ENCODE peak calls at places on chromosomes 4 and X, in eight cellular contexts. F is dorsolateral prefrontal cortex; Z is CD4-positive, alpha-beta T cell; K is A549; Q is fibroblast of the aortic adventitia; U is thoracic aorta; M is heart right ventricle; J is GM20000. T is an unnamed sample.

GRCh38 chr4:3709846-3710441 is 56.2 kb upstream of the ADRA2C start:
- DNase-seq in F (peak; percentile 29), Z (no peak), K (no peak), Q (no peak), U (no peak), M (no peak), J (no peak), T (no peak)

GRCh38 chrX:47250017-47250347 is 17.2 kb downstream of the USP11 start:
- DNase-seq in F (no peak), Z (no peak), K (no peak), Q (no peak), U (no peak), M (no peak), J (no peak), T (no peak)

GRCh38 chr4:150130953-150131352 is 52.7 kb downstream of the DCLK2 start:
- DNase-seq in F (no peak), Z (no peak), K (no peak), Q (peak; percentile 94), U (no peak), M (no peak), J (no peak), T (no peak)

GRCh38 chr4:143700420-143701352 is at the start of gene FREM3:
- DNase-seq in F (peak; percentile 44), Z (no peak), K (no peak), Q (no peak), U (no peak), M (no peak), J (no peak), T (peak; percentile 21)

GRCh38 chr4:6732441-6733357 is 16.7 kb downstream of the BLOC1S4 start:
- DNase-seq in F (peak; percentile 81), Z (no peak), K (peak; percentile 89), Q (peak; percentile 93), U (no peak), M (peak; percentile 62), J (no peak), T (no peak)

GRCh38 chr4:1784789-1785591 is 8.1 kb upstream of the FGFR3 start:
- DNase-seq in F (no peak), Z (no peak), K (no peak), Q (no peak), U (no peak), M (peak; percentile 51), J (no peak), T (no peak)

GRCh38 chr4:20832821-20833220 is 132.6 kb downstream of the PACRGL start:
- DNase-seq in F (no peak), Z (no peak), K (no peak), Q (peak; percentile 23), U (no peak), M (no peak), J (no peak), T (no peak)

GRCh38 chr4:156781852-156782251 is 189.7 kb downstream of the PDGFC start:
- DNase-seq in F (no peak), Z (no peak), K (peak; percentile 9), Q (peak; percentile 47), U (no peak), M (no peak), J (no peak), T (no peak)

GRCh38 chrX:44343412-44343942 is at the start of gene EFHC2:
- DNase-seq in F (no peak), Z (peak; percentile 52), K (peak; percentile 6), Q (no peak), U (no peak), M (peak; percentile 54), J (peak; percentile 1), T (no peak)

GRCh38 chr4:84499065-84499982 is at the start of gene NKX6-1:
- DNase-seq in F (no peak), Z (no peak), K (peak; percentile 78), Q (peak; percentile 40), U (no peak), M (peak; percentile 20), J (peak; percentile 34), T (no peak)

GRCh38 chr4:73731968-73732610 is 8.3 kb upstream of the CXCL8 start:
- DNase-seq in F (no peak), Z (no peak), K (no peak), Q (no peak), U (no peak), M (peak; percentile 15), J (no peak), T (no peak)

GRCh38 chr4:73732759-73733431 is 7.5 kb upstream of the CXCL8 start:
- DNase-seq in F (no peak), Z (no peak), K (no peak), Q (peak; percentile 27), U (no peak), M (peak; percentile 13), J (no peak), T (no peak)

GRCh38 chr4:73730292-73730691 is 10.1 kb upstream of the CXCL8 start:
- DNase-seq in F (no peak), Z (no peak), K (peak; percentile 48), Q (no peak), U (no peak), M (no peak), J (no peak), T (no peak)

GRCh38 chr4:73729534-73730165 is 10.7 kb upstream of the CXCL8 start:
- DNase-seq in F (peak; percentile 54), Z (no peak), K (peak; percentile 71), Q (peak; percentile 96), U (peak; percentile 37), M (peak; percentile 60), J (peak; percentile 32), T (peak; percentile 27)

GRCh38 chr4:73730854-73731253 is 9.5 kb upstream of the CXCL8 start:
- DNase-seq in F (no peak), Z (no peak), K (no peak), Q (no peak), U (no peak), M (no peak), J (no peak), T (no peak)
- TF ChIP-seq CTCF in F (no peak), Z (no peak), K (no peak), Q (no peak), U (no peak), M (no peak), J (no peak), T (no peak)

GRCh38 chrX:56219702-56220101 is 12.5 kb upstream of the KLF8 start:
- DNase-seq in F (no peak), Z (no peak), K (no peak), Q (peak; percentile 1), U (no peak), M (no peak), J (no peak), T (no peak)
- TF ChIP-seq CTCF in F (peak; percentile 8), Z (no peak), K (no peak), Q (no peak), U (peak; percentile 14), M (no peak), J (no peak), T (no peak)

GRCh38 chr4:146175541-146176453 is at the start of gene LSM6:
- DNase-seq in F (peak; percentile 94), Z (peak; percentile 76), K (peak; percentile 81), Q (peak; percentile 87), U (peak; percentile 20), M (peak; percentile 91), J (peak; percentile 92), T (peak; percentile 88)
- TF ChIP-seq CTCF in F (no peak), Z (no peak), K (no peak), Q (peak; percentile 10), U (peak; percentile 27), M (no peak), J (no peak), T (no peak)

DNA sequence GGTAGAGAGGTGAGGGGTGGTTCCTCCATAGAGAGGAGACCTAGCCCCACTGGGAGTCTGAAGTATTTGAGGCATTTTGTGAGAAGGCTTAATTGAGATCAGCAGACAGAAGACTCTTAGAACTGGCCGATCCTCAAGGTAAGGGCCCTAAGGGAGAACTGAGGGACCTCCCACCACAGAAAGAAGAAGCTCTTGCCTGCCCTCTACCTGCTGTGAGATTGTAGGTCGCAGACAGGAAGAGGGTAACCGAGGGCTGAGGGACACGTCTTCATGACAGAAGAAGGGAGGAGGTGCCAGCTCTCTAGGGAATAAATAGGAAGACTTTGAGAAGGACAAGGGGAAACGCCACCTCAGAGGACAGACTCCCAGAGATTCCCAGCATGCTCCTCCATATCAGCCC is 24.1 kb upstream of the MAGEC1 start:
- DNase-seq in F (no peak), Z (no peak), K (no peak), Q (no peak), U (no peak), M (no peak), J (no peak), T (no peak)
- TF ChIP-seq CTCF in F (no peak), Z (no peak), K (no peak), Q (no peak), U (no peak), M (no peak), J (no peak), T (no peak)

DNA sequence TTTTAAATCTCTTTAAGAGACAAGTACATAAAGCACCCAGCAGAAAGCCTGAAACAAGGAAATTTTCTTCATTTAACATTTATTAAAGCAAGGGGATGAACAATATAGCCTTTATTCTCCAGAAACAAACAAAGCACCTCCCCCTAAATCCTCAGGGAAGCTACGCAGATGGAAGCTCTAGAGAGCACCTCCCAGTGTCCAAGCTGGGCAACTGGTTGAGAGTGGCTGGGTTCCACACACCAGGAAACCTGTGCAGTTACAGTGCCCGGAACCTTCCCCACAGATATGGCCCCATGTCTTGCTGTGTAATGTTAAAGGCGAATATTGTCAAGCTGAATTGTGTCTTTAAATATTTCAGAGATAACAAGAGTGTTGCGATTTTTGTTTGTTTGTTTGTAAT is 8.9 kb upstream of the TRIML1 start:
- DNase-seq in F (no peak), Z (no peak), K (peak; percentile 30), Q (no peak), U (no peak), M (no peak), J (no peak), T (no peak)
- TF ChIP-seq CTCF in F (no peak), Z (no peak), K (no peak), Q (no peak), U (no peak), M (no peak), J (no peak), T (no peak)